ENCODE peak calls at places on chromosomes 11 and 22, in seven cellular contexts. Y, Q, W, H, R, O and E are unnamed samples.

GRCh38 chr22:40405178-40406062 is 35.0 kb downstream of the SGSM3 start:
- DNase-seq in Y (no peak), Q (no peak), W (no peak), H (no peak), R (no peak), O (no peak), E (no peak)

GRCh38 chr11:79678780-79679468 is 238.1 kb upstream of the TENM4 start:
- DNase-seq in Y (no peak), Q (no peak), W (no peak), H (no peak), R (no peak), O (no peak), E (no peak)

GRCh38 chr11:128432926-128433325 is 154.4 kb downstream of the ETS1 start:
- DNase-seq in Y (no peak), Q (no peak), W (no peak), H (no peak), R (no peak), O (no peak), E (no peak)

GRCh38 chr11:110777765-110778164 is 65.5 kb upstream of the ARHGAP20 start:
- DNase-seq in Y (no peak), Q (peak; percentile 57), W (no peak), H (no peak), R (peak; percentile 72), O (no peak), E (peak; percentile 35)

GRCh38 chr22:35986085-35986484 is 42.5 kb downstream of the RBFOX2 start:
- DNase-seq in Y (no peak), Q (peak; percentile 47), W (no peak), H (no peak), R (no peak), O (no peak), E (no peak)

GRCh38 chr11:2891901-2892214 is 6.3 kb upstream of the CDKN1C start:
- DNase-seq in Y (no peak), Q (no peak), W (no peak), H (peak; percentile 83), R (no peak), O (peak; percentile 62), E (no peak)

GRCh38 chr22:25779890-25780289 is 37.9 kb downstream of the MYO18B start:
- DNase-seq in Y (no peak), Q (no peak), W (no peak), H (peak; percentile 53), R (no peak), O (no peak), E (no peak)

GRCh38 chr22:46763051-46763705 is 728 bp downstream of the TBC1D22A start:
- DNase-seq in Y (peak; percentile 85), Q (peak; percentile 31), W (no peak), H (peak; percentile 74), R (no peak), O (peak; percentile 67), E (peak; percentile 92)

GRCh38 chr11:119578466-119579220 is 150.4 kb downstream of the NECTIN1 start:
- DNase-seq in Y (no peak), Q (no peak), W (no peak), H (no peak), R (no peak), O (no peak), E (no peak)

GRCh38 chr11:69799582-69799981 is 19.6 kb downstream of the FGF3 start:
- DNase-seq in Y (no peak), Q (peak; percentile 11), W (no peak), H (no peak), R (no peak), O (no peak), E (peak; percentile 20)

GRCh38 chr11:10478574-10479550 is 23.8 kb downstream of the AMPD3 start:
- DNase-seq in Y (no peak), Q (no peak), W (no peak), H (no peak), R (no peak), O (no peak), E (no peak)

GRCh38 chr11:95641506-95641905 is 148.1 kb downstream of the FAM76B start:
- DNase-seq in Y (peak; percentile 46), Q (no peak), W (no peak), H (no peak), R (no peak), O (no peak), E (peak; percentile 81)

GRCh38 chr11:44911031-44911814 is 39.5 kb downstream of the TP53I11 start:
- DNase-seq in Y (peak; percentile 86), Q (peak; percentile 86), W (peak; percentile 99), H (peak; percentile 81), R (peak; percentile 61), O (peak; percentile 76), E (peak; percentile 86)

GRCh38 chr11:133815636-133816035 is 29.7 kb downstream of the SPATA19 start:
- DNase-seq in Y (no peak), Q (no peak), W (no peak), H (no peak), R (no peak), O (no peak), E (no peak)

GRCh38 chr22:34902335-34902734 is 163.6 kb upstream of the ISX start:
- DNase-seq in Y (no peak), Q (no peak), W (no peak), H (no peak), R (no peak), O (no peak), E (no peak)

GRCh38 chr11:85076535-85077330 is 550.4 kb downstream of the DLG2 start:
- DNase-seq in Y (no peak), Q (peak; percentile 2), W (no peak), H (no peak), R (no peak), O (no peak), E (no peak)

GRCh38 chr11:125389339-125390166 is 106.5 kb downstream of the FEZ1 start:
- DNase-seq in Y (no peak), Q (no peak), W (no peak), H (no peak), R (no peak), O (no peak), E (no peak)

GRCh38 chr11:79623375-79623774 is 182.5 kb upstream of the TENM4 start:
- DNase-seq in Y (no peak), Q (no peak), W (no peak), H (no peak), R (no peak), O (no peak), E (no peak)

GRCh38 chr11:109707411-109707810 is 285.4 kb downstream of the C11orf87 start:
- DNase-seq in Y (no peak), Q (no peak), W (no peak), H (no peak), R (no peak), O (no peak), E (no peak)

GRCh38 chr11:82229346-82229745 is 504.3 kb downstream of the FAM181B start:
- DNase-seq in Y (peak; percentile 2), Q (peak; percentile 22), W (no peak), H (no peak), R (no peak), O (no peak), E (peak; percentile 30)
- TF ChIP-seq CTCF in Y (peak; percentile 55), Q (peak; percentile 12), W (peak; percentile 78), H (no peak), R (no peak), O (no peak), E (peak; percentile 21)

GRCh38 chr11:47716692-47717091 is 1.5 kb upstream of the AGBL2 start:
- DNase-seq in Y (no peak), Q (no peak), W (no peak), H (no peak), R (no peak), O (no peak), E (peak; percentile 13)
- TF ChIP-seq CTCF in Y (peak; percentile 27), Q (no peak), W (no peak), H (no peak), R (no peak), O (no peak), E (no peak)

GRCh38 chr11:130369713-130370112 is 55.0 kb upstream of the ZBTB44 start:
- DNase-seq in Y (no peak), Q (no peak), W (no peak), H (no peak), R (no peak), O (no peak), E (no peak)

GRCh38 chr11:130371004-130371590 is 56.4 kb upstream of the ZBTB44 start:
- DNase-seq in Y (peak; percentile 38), Q (no peak), W (no peak), H (no peak), R (no peak), O (no peak), E (no peak)

GRCh38 chr11:130369141-130369691 is 54.5 kb upstream of the ZBTB44 start:
- DNase-seq in Y (no peak), Q (no peak), W (no peak), H (no peak), R (no peak), O (no peak), E (no peak)
- TF ChIP-seq CTCF in Y (no peak), Q (no peak), W (no peak), H (no peak), R (no peak), O (no peak), E (no peak)

DNA sequence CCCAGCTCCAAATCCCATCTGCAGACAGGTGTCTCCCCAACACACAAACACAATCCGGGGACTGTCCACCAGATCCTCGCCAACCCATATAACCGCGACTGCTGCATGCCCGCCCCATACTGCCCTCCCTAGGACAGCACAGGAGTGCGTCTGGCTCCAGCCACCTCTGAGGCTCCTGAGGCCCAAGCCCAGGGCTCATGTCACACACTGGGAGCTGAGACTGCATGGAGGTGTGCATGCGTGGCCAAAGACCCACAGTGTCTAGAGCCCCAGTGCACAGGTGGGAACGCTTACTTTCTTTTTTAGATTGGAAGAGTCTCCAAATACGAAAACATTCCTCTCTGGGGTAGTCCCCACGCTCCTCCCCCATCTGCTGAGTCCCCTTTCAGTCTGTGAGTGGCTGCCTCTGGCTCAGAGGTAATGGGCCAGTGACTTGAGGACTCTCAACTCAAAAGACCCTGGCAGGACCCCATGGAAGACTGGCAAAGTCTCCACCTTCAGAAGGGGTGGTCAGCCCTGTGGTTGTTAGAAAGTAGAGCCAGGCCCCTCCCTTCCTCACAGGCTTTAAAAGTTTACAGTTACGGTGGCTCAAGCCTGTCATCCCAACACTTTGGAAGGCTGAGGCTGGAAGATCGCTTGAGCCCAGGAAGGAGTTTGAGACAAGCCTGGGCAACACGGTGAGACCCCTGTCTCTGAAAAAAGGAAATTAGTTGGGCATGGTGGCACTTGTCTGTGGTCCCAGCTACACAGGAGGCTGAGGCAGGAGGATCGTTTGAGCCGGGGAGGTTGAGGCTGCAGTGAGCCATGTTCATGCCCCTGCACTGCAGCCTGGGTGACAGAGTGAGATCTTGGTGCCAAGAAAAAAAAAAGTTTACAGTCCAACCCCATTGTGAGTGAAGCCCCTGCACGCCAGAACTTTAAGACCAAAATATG is 2.3 kb downstream of the CBX7 start:
- DNase-seq in Y (no peak), Q (no peak), W (no peak), H (no peak), R (no peak), O (no peak), E (no peak)
- TF ChIP-seq CTCF in Y (no peak), Q (no peak), W (no peak), H (no peak), R (no peak), O (no peak), E (no peak)